ENCODE peak calls at places on chromosomes 2 and 18, in four cellular contexts. V, W, X and N are unnamed samples. For H3K9me3, the result is how much of the 10 kb centered on the place peaks cover.

GRCh38 chr2:76391663-76392062 is 680.9 kb upstream of the GCFC2 start:
- DNase-seq in V (no peak), W (no peak), X (no peak), N (no peak)

GRCh38 chr2:68837861-68838341 is 33.3 kb downstream of the BMP10 start:
- DNase-seq in V (no peak), W (no peak), X (no peak), N (no peak)

GRCh38 chr2:40859617-40860016 is 407.7 kb upstream of the SLC8A1 start:
- DNase-seq in V (no peak), W (no peak), X (no peak), N (no peak)

GRCh38 chr18:3400567-3401296 is 49.2 kb upstream of the TGIF1 start:
- DNase-seq in V (no peak), W (no peak), X (no peak), N (no peak)

GRCh38 chr18:57698571-57699276 is 77.1 kb upstream of the NARS1 start:
- DNase-seq in V (no peak), W (no peak), X (no peak), N (no peak)

GRCh38 chr2:78262713-78263375 is 740.7 kb upstream of the LRRTM4 start:
- DNase-seq in V (no peak), W (no peak), X (no peak), N (no peak)

GRCh38 chr2:233029321-233029720 is 3.2 kb upstream of the NEU2 start:
- DNase-seq in V (no peak), W (no peak), X (no peak), N (no peak)

GRCh38 chr2:40658917-40659316 is 207.0 kb upstream of the SLC8A1 start:
- DNase-seq in V (no peak), W (no peak), X (no peak), N (no peak)

GRCh38 chr2:226887940-226888339 is 52.1 kb downstream of the RHBDD1 start:
- DNase-seq in V (no peak), W (no peak), X (no peak), N (no peak)

GRCh38 chr2:118032169-118033013 is 18.5 kb upstream of the CCDC93 start:
- DNase-seq in V (peak), W (no peak), X (no peak), N (peak)

GRCh38 chr2:205590759-205591158 is 91.5 kb upstream of the NRP2 start:
- DNase-seq in V (no peak), W (no peak), X (no peak), N (peak)

GRCh38 chr2:53127061-53127650 is 640.4 kb upstream of the CHAC2 start:
- DNase-seq in V (no peak), W (no peak), X (no peak), N (no peak)

GRCh38 chr2:37506407-37507068 is 162.1 kb downstream of the QPCT start:
- DNase-seq in V (no peak), W (no peak), X (no peak), N (no peak)

GRCh38 chr2:37501121-37501520 is 156.7 kb downstream of the QPCT start:
- DNase-seq in V (no peak), W (no peak), X (no peak), N (no peak)

GRCh38 chr2:37507703-37508102 is 163.3 kb downstream of the QPCT start:
- DNase-seq in V (no peak), W (no peak), X (no peak), N (no peak)

DNA sequence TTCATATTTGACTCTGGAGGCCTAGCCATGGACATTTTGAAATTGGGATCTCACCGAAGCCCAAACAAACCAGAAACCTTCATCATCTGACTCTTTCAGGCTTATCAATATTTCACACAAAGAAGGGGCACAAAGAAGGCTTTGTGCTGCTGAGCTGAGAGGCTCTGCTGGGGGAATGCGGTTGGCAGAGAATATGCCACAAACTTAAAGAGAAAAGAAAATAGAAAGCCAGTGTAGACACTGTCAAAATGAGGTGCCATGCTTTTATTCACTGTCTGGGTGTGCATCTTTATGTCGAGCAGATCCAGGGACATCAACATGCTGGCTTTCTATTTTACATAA is 162.6 kb downstream of the QPCT start:
- DNase-seq in V (no peak), W (no peak), X (no peak), N (no peak)
- H3K27ac ChIP-seq in V (no peak), W (no peak), X (no peak), N (no peak)

DNA sequence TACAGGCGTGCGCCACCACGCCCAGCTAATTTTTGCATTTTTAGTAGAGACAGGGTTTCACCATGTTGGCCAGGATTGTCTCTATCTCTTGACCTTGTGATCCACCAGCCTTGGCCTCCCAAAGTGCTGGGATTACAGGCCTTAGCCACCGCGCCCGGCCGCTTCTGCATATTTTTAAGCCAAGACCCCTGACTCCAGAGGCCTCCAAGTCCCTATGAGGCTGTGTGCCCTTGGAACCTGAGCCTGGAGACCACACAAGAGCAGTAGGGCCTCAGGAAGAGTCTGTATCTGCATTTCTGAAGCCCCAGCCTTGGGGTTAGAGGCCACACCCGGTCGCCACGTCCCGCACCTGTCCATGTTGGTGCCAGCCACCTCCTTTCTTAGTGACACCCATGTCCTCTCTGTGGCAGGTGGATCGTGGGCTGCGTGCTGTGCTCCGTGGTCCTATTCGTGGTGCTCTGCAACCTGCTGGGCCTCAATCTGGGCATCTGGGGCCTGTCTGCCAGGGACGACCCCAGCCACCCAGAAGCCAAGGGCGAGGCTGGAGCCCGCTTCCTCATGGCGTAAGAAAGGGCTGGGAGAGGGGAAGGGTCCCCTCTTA is 5.3 kb downstream of the PROM2 start:
- DNase-seq in V (no peak), W (peak), X (no peak), N (no peak)
- H3K9me3 ChIP-seq in V (half or more), W (under half), X (under half), N (under half)

DNA sequence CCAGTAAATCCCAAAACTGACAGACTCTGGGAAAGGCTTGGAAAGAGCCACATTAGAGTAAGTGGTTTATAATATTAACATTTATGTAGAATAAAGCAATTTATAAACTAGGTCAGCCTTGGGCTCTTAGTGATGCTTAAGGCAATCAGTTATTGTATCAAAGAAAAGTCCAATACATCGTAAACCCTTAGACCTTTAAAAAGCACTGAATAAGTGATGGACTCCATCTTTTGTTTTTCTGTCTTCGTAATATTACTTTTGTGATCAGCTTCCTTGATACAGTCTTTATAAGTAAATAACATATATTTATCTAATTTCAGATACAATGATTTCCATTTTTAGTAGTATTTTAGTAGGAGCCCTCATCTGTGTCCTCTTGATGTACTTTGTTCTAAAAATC is 28.7 kb downstream of the DDX1 start:
- DNase-seq in V (no peak), W (no peak), X (no peak), N (no peak)
- TF ChIP-seq POLR2A in V (no peak), W (no peak), X (no peak), N (no peak)

DNA sequence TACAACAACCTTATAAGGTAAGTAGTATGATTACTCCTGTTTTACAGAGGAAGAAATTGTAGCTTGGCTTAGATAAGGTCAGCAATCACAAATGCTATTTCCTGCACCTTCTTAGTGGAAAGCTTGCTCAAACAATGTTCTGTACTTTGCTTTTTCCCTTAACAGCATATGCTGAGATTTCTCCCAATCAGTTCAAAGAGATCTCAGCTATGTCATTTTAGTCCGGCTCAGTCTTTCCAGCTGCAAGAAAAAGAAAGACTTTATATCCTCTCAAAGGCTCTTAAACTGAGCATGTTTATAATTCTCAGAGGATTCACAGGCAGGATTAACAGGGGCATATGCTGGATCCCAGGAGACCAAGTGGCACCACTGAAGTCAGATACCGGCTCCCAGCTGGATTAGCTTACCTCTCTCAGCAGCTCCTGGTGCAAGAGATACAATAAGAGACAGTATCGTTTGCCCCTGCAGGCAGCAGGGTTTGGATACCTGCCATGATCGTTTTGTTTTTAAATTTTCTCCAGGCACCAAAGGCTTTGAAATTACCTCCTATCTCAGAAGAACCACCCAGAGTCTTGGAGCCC is 29.5 kb downstream of the KIAA2012 start:
- DNase-seq in V (no peak), W (no peak), X (no peak), N (no peak)
- H3K27ac ChIP-seq in V (no peak), W (no peak), X (no peak), N (no peak)

GRCh38 chr2:94759211-94759610 is 112.0 kb upstream of the TEKT4 start:
- DNase-seq in V (no peak), W (no peak), X (no peak), N (no peak)
- H3K9me3 ChIP-seq in V (half or more), W (under half), X (under half), N (under half)

GRCh38 chr2:219178377-219179175 is 501 bp downstream of the RETREG2 start:
- DNase-seq in V (peak), W (peak), X (no peak), N (peak)

GRCh38 chr2:219179601-219180465 is 1.8 kb downstream of the RETREG2 start:
- DNase-seq in V (no peak), W (no peak), X (no peak), N (no peak)

GRCh38 chr2:219175928-219176817 is 552 bp downstream of the CNPPD1 start:
- DNase-seq in V (no peak), W (peak), X (no peak), N (peak)

GRCh38 chr2:219176818-219177593 is at the start of gene CNPPD1:
- DNase-seq in V (peak), W (peak), X (peak), N (peak)

DNA sequence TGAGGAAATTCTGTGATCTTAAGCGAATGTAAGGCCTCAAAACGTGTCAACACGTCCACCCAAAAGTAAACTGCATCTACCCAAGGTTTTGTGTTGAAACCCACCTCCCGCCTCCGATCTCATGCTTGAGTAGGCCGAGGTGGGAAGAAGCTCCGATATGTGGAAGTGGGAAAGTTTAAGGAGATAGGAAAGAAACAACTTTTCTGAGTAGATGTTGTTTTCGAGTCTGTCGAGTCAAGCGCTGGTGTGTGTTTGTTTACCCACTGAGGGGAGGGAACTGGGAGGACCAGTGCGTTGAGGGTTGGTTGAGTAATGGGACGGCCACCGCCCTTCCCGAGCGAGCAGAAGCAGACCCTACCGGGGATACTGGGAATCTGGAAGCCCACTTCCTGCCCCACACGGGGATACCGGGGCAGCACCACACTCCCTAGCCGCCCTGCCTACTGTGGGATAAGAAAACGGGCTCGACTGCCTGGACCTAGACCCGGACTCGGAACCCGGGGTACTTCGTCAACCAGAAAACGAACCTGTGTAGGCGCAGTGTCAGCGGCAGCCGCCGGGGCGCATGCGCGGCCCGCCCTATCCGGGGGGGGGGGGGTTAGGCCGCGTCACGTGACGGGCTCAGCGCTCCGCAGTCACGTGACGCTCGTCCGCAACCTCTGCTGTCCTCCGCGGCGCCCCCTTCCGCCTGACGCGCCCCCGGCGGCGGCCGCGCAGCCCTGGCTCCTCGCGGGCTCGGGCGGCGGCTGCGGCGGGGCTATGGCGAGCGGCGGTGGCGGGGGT is at the start of gene RETREG2:
- DNase-seq in V (peak), W (peak), X (peak), N (peak)
- TF ChIP-seq POLR2A in V (no peak), W (peak), X (peak), N (peak)

GRCh38 chr2:235011607-235011928 is 59.8 kb downstream of the SH3BP4 start:
- DNase-seq in V (no peak), W (no peak), X (no peak), N (no peak)
- H3K27ac ChIP-seq in V (no peak), W (no peak), X (no peak), N (no peak)

DNA sequence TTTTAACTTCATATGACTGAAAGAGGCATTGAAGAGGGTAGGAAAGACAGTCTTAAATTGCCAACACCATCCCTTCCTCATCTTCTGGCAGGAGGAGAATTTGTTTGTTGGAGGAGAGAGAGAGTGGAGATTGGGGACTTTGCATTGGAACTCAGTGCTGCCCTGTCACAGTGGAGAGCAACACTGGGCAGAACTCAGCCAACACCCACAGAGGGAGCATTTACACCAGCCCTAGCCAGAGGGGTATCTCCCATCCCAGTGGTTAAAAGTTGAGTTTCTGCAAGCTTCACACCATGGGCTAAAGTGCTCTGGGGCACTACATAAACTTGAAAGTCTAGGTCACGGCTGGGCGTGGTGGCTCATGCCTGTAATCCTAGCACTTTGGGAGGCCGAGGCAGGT is 174.1 kb downstream of the ANKRD30B start:
- DNase-seq in V (no peak), W (no peak), X (no peak), N (no peak)
- H3K9me3 ChIP-seq in V (half or more), W (under half), X (under half), N (under half)

GRCh38 chr2:83594261-83594660 is 864.8 kb downstream of the SUCLG1 start:
- DNase-seq in V (no peak), W (no peak), X (no peak), N (no peak)
- TF ChIP-seq POLR2A in V (no peak), W (no peak), X (no peak), N (no peak)

GRCh38 chr2:96763511-96764252 is 3.0 kb downstream of the CNNM4 start:
- DNase-seq in V (peak), W (no peak), X (no peak), N (no peak)
- H3K27ac ChIP-seq in V (no peak), W (no peak), X (peak), N (no peak)